ENCODE peak calls at places on chromosomes 12 and 14, in seven cellular contexts. One of them, this sample, is unnamed.

GRCh38 chr12:81468206-81468605 is 290.9 kb downstream of the PPFIA2 start:
- DNase-seq in PC-3: peak; percentile 37
- DNase-seq in body of pancreas: no peak
- DNase-seq in A549: no peak
- DNase-seq in cardiac muscle cell: no peak
- DNase-seq in HCT116: no peak
- DNase-seq in effector memory CD4-positive, alpha-beta T cell: no peak
- DNase-seq in this sample: peak; percentile 79

GRCh38 chr14:24275524-24276139 is 4.2 kb upstream of the RABGGTA start:
- DNase-seq in PC-3: no peak
- DNase-seq in body of pancreas: no peak
- DNase-seq in A549: no peak
- DNase-seq in cardiac muscle cell: no peak
- DNase-seq in HCT116: no peak
- DNase-seq in effector memory CD4-positive, alpha-beta T cell: no peak
- DNase-seq in this sample: no peak

GRCh38 chr14:23071244-23071974 is 14.1 kb upstream of the CDH24 start:
- DNase-seq in PC-3: peak; percentile 84
- DNase-seq in body of pancreas: peak; percentile 83
- DNase-seq in A549: peak; percentile 91
- DNase-seq in cardiac muscle cell: peak; percentile 93
- DNase-seq in HCT116: no peak
- DNase-seq in effector memory CD4-positive, alpha-beta T cell: peak; percentile 67
- DNase-seq in this sample: peak; percentile 96

GRCh38 chr12:22656835-22657234 is 31.9 kb downstream of the ETNK1 start:
- DNase-seq in PC-3: no peak
- DNase-seq in body of pancreas: no peak
- DNase-seq in A549: no peak
- DNase-seq in cardiac muscle cell: no peak
- DNase-seq in HCT116: no peak
- DNase-seq in effector memory CD4-positive, alpha-beta T cell: no peak
- DNase-seq in this sample: no peak

GRCh38 chr14:94088516-94088915 is 7.4 kb downstream of the IFI27L1 start:
- DNase-seq in PC-3: peak; percentile 27
- DNase-seq in body of pancreas: no peak
- DNase-seq in A549: no peak
- DNase-seq in cardiac muscle cell: peak; percentile 28
- DNase-seq in HCT116: no peak
- DNase-seq in effector memory CD4-positive, alpha-beta T cell: no peak
- DNase-seq in this sample: peak; percentile 72

GRCh38 chr14:101177301-101178055 is 274.0 kb upstream of the RTL1 start:
- DNase-seq in PC-3: no peak
- DNase-seq in body of pancreas: no peak
- DNase-seq in A549: no peak
- DNase-seq in cardiac muscle cell: no peak
- DNase-seq in HCT116: no peak
- DNase-seq in effector memory CD4-positive, alpha-beta T cell: no peak
- DNase-seq in this sample: no peak

GRCh38 chr14:97866664-97867063 is 1069.5 kb downstream of the VRK1 start:
- DNase-seq in PC-3: no peak
- DNase-seq in body of pancreas: no peak
- DNase-seq in A549: no peak
- DNase-seq in cardiac muscle cell: no peak
- DNase-seq in HCT116: no peak
- DNase-seq in effector memory CD4-positive, alpha-beta T cell: no peak
- DNase-seq in this sample: no peak

GRCh38 chr14:54686219-54686870 is 119.4 kb downstream of the SAMD4A start:
- DNase-seq in PC-3: peak; percentile 92
- DNase-seq in body of pancreas: no peak
- DNase-seq in A549: peak; percentile 23
- DNase-seq in cardiac muscle cell: no peak
- DNase-seq in HCT116: no peak
- DNase-seq in effector memory CD4-positive, alpha-beta T cell: no peak
- DNase-seq in this sample: peak; percentile 94

GRCh38 chr12:53102883-53103807 is at the start of gene SOAT2:
- DNase-seq in PC-3: no peak
- DNase-seq in body of pancreas: no peak
- DNase-seq in A549: no peak
- DNase-seq in cardiac muscle cell: peak; percentile 31
- DNase-seq in HCT116: no peak
- DNase-seq in effector memory CD4-positive, alpha-beta T cell: no peak
- DNase-seq in this sample: no peak

GRCh38 chr12:80954857-80955520 is 17.3 kb upstream of the LIN7A start:
- DNase-seq in PC-3: no peak
- DNase-seq in body of pancreas: no peak
- DNase-seq in A549: no peak
- DNase-seq in cardiac muscle cell: peak; percentile 22
- DNase-seq in HCT116: no peak
- DNase-seq in effector memory CD4-positive, alpha-beta T cell: no peak
- DNase-seq in this sample: no peak

GRCh38 chr12:14952295-14952995 is 9.0 kb downstream of the ARHGDIB start:
- DNase-seq in PC-3: peak; percentile 90
- DNase-seq in body of pancreas: no peak
- DNase-seq in A549: peak; percentile 87
- DNase-seq in cardiac muscle cell: no peak
- DNase-seq in HCT116: peak; percentile 48
- DNase-seq in effector memory CD4-positive, alpha-beta T cell: peak; percentile 36
- DNase-seq in this sample: peak; percentile 98

GRCh38 chr14:67738740-67739504 is 37.2 kb downstream of the RDH12 start:
- DNase-seq in PC-3: peak; percentile 93
- DNase-seq in body of pancreas: peak; percentile 78
- DNase-seq in A549: peak; percentile 93
- DNase-seq in cardiac muscle cell: no peak
- DNase-seq in HCT116: peak; percentile 19
- DNase-seq in effector memory CD4-positive, alpha-beta T cell: peak; percentile 8
- DNase-seq in this sample: peak; percentile 98

GRCh38 chr14:77044776-77045569 is 16.5 kb upstream of the IRF2BPL start:
- DNase-seq in PC-3: peak; percentile 42
- DNase-seq in body of pancreas: no peak
- DNase-seq in A549: peak; percentile 70
- DNase-seq in cardiac muscle cell: no peak
- DNase-seq in HCT116: no peak
- DNase-seq in effector memory CD4-positive, alpha-beta T cell: no peak
- DNase-seq in this sample: peak; percentile 59

GRCh38 chr12:52285851-52286530 is 5.3 kb downstream of the KRT81 start:
- DNase-seq in PC-3: peak; percentile 22
- DNase-seq in body of pancreas: no peak
- DNase-seq in A549: no peak
- DNase-seq in cardiac muscle cell: no peak
- DNase-seq in HCT116: no peak
- DNase-seq in effector memory CD4-positive, alpha-beta T cell: no peak
- DNase-seq in this sample: no peak

GRCh38 chr12:85823436-85824179 is 12.6 kb downstream of the RASSF9 start:
- DNase-seq in PC-3: peak; percentile 72
- DNase-seq in body of pancreas: no peak
- DNase-seq in A549: no peak
- DNase-seq in cardiac muscle cell: no peak
- DNase-seq in HCT116: no peak
- DNase-seq in effector memory CD4-positive, alpha-beta T cell: no peak
- DNase-seq in this sample: peak; percentile 83

GRCh38 chr14:95320076-95320895 is 578 bp upstream of the CLMN start:
- DNase-seq in PC-3: no peak
- DNase-seq in body of pancreas: peak; percentile 52
- DNase-seq in A549: no peak
- DNase-seq in cardiac muscle cell: no peak
- DNase-seq in HCT116: no peak
- DNase-seq in effector memory CD4-positive, alpha-beta T cell: no peak
- DNase-seq in this sample: no peak

GRCh38 chr14:104891664-104892500 is 26.8 kb downstream of the CEP170B start:
- DNase-seq in PC-3: no peak
- DNase-seq in body of pancreas: peak; percentile 12
- DNase-seq in A549: no peak
- DNase-seq in cardiac muscle cell: no peak
- DNase-seq in HCT116: no peak
- DNase-seq in effector memory CD4-positive, alpha-beta T cell: no peak
- DNase-seq in this sample: no peak

GRCh38 chr12:57512665-57513064 is 7.6 kb downstream of the DDIT3 start:
- DNase-seq in PC-3: no peak
- DNase-seq in body of pancreas: no peak
- DNase-seq in A549: no peak
- DNase-seq in cardiac muscle cell: no peak
- DNase-seq in HCT116: no peak
- DNase-seq in effector memory CD4-positive, alpha-beta T cell: no peak
- DNase-seq in this sample: no peak

DNA sequence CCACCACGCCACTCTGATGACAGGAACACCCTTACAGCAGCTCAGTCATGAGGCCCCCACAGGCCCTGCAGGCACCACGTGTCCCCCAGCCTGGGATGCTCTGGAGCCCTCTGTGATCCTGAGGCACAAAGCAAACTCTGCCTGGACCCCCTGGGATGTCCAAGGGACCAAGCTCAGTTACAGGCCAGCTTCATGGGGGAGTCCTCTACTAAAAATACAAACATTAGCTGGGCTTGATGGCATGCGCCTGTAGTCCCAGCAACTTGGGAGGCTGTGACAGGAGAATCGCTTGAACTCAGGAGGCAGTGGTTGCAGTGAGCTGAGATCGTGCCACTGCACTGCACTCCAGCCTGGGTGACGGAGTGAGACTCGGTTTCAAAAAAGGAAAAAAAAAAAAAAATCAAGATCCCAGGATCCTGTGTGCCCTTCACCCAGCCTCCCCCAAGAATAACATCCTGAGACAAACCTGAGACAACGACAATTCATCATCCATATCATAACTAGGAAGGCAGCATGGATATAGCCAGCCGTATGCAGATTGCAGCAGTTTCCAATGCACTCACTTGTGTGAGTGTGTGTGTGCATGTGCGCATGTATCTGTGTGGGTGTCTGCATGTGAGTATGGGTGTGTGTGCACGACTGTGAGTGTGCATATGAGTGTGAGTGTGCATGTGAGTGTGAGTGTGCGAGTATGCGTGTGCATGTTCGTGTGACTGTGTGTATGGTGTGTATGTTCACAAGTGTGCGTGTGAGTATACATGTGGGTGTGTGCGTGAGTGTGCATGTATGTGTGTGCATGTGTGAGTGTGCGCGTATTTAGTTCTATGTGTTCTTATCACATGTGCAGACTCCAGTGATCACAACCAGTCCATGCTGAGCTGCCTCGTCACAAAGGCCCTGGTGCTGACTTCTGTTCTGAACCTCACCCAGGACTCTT is 52.1 kb downstream of the NCOR2 start:
- DNase-seq in PC-3: no peak
- DNase-seq in body of pancreas: no peak
- DNase-seq in A549: no peak
- DNase-seq in cardiac muscle cell: no peak
- DNase-seq in HCT116: no peak
- DNase-seq in effector memory CD4-positive, alpha-beta T cell: no peak
- DNase-seq in this sample: no peak
- H3K4me1 ChIP-seq in PC-3: peaks cover 61% of the 10 kb centered on the region
- H3K4me1 ChIP-seq in body of pancreas: peaks cover 83% of the 10 kb centered on the region
- H3K4me1 ChIP-seq in A549: peaks cover 66% of the 10 kb centered on the region
- H3K4me1 ChIP-seq in cardiac muscle cell: peaks cover 60% of the 10 kb centered on the region
- H3K4me1 ChIP-seq in HCT116: peaks cover 92% of the 10 kb centered on the region
- H3K4me1 ChIP-seq in effector memory CD4-positive, alpha-beta T cell: no peaks in the 10 kb centered on the region
- H3K4me1 ChIP-seq in this sample: peaks cover 47% of the 10 kb centered on the region

DNA sequence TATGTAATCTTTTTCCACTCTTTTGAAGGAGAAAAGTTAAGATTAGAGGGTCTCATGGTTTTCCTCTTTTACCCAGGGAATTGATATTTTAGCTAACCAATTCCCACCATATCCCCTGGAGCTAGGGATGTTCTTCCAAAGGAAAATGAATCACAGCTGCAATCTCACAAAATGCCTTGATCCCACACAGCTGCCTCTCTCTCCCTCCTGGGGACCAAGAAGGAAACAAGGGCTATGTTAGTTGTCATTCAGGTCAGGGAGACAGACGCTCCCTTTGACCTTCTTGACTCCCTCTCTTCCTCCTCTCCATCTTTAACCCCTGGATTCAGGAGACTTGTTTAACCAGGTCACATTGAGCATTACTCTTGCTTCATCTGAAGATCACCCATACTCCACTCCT is 9.5 kb downstream of the DCN start:
- DNase-seq in PC-3: no peak
- DNase-seq in body of pancreas: no peak
- DNase-seq in A549: no peak
- DNase-seq in cardiac muscle cell: no peak
- DNase-seq in HCT116: no peak
- DNase-seq in effector memory CD4-positive, alpha-beta T cell: no peak
- DNase-seq in this sample: no peak
- H3K4me1 ChIP-seq in PC-3: no peaks in the 10 kb centered on the region
- H3K4me1 ChIP-seq in body of pancreas: no peaks in the 10 kb centered on the region
- H3K4me1 ChIP-seq in A549: no peaks in the 10 kb centered on the region
- H3K4me1 ChIP-seq in cardiac muscle cell: no peaks in the 10 kb centered on the region
- H3K4me1 ChIP-seq in HCT116: no peaks in the 10 kb centered on the region
- H3K4me1 ChIP-seq in effector memory CD4-positive, alpha-beta T cell: no peaks in the 10 kb centered on the region
- H3K4me1 ChIP-seq in this sample: peaks cover 38% of the 10 kb centered on the region

GRCh38 chr14:57871487-57872080 is 5.7 kb upstream of the SLC35F4 start:
- DNase-seq in PC-3: peak; percentile 93
- DNase-seq in body of pancreas: peak; percentile 17
- DNase-seq in A549: peak; percentile 43
- DNase-seq in cardiac muscle cell: peak; percentile 34
- DNase-seq in HCT116: peak; percentile 35
- DNase-seq in effector memory CD4-positive, alpha-beta T cell: no peak
- DNase-seq in this sample: peak; percentile 86

GRCh38 chr14:57875985-57876384 is 10.1 kb upstream of the SLC35F4 start:
- DNase-seq in PC-3: no peak
- DNase-seq in body of pancreas: no peak
- DNase-seq in A549: no peak
- DNase-seq in cardiac muscle cell: no peak
- DNase-seq in HCT116: no peak
- DNase-seq in effector memory CD4-positive, alpha-beta T cell: no peak
- DNase-seq in this sample: no peak

GRCh38 chr14:57870686-57871457 is 5.0 kb upstream of the SLC35F4 start:
- DNase-seq in PC-3: no peak
- DNase-seq in body of pancreas: no peak
- DNase-seq in A549: no peak
- DNase-seq in cardiac muscle cell: no peak
- DNase-seq in HCT116: no peak
- DNase-seq in effector memory CD4-positive, alpha-beta T cell: no peak
- DNase-seq in this sample: no peak

GRCh38 chr14:57879516-57879915 is 13.6 kb upstream of the SLC35F4 start:
- DNase-seq in PC-3: no peak
- DNase-seq in body of pancreas: no peak
- DNase-seq in A549: no peak
- DNase-seq in cardiac muscle cell: no peak
- DNase-seq in HCT116: no peak
- DNase-seq in effector memory CD4-positive, alpha-beta T cell: no peak
- DNase-seq in this sample: no peak

GRCh38 chr14:57875296-57875695 is 9.4 kb upstream of the SLC35F4 start:
- DNase-seq in PC-3: no peak
- DNase-seq in body of pancreas: no peak
- DNase-seq in A549: no peak
- DNase-seq in cardiac muscle cell: no peak
- DNase-seq in HCT116: no peak
- DNase-seq in effector memory CD4-positive, alpha-beta T cell: no peak
- DNase-seq in this sample: no peak
- H3K4me1 ChIP-seq in PC-3: peaks cover 3% of the 10 kb centered on the region
- H3K4me1 ChIP-seq in body of pancreas: no peaks in the 10 kb centered on the region
- H3K4me1 ChIP-seq in A549: no peaks in the 10 kb centered on the region
- H3K4me1 ChIP-seq in cardiac muscle cell: no peaks in the 10 kb centered on the region
- H3K4me1 ChIP-seq in HCT116: no peaks in the 10 kb centered on the region
- H3K4me1 ChIP-seq in effector memory CD4-positive, alpha-beta T cell: no peaks in the 10 kb centered on the region
- H3K4me1 ChIP-seq in this sample: peaks cover 7% of the 10 kb centered on the region

DNA sequence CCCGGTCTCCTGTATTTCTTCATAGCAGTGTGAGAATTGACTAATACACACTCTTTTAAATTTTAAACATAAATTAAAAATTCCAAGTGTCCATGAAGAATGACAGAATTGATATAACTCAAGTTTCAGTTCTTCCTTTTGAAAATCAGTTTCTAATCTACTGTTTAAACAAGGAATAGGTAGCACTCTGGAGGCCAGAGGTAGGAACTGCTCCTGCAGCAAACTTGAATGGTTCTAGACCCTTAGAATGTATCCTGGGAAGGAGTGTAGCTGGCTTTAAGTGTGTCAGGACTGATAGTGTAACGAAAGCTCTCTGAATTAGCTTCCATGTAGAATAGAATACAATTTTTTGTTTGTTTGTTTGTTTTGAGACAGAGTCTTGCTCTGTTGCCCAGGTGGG is 76.8 kb downstream of the AKAP6 start:
- DNase-seq in PC-3: no peak
- DNase-seq in body of pancreas: no peak
- DNase-seq in A549: no peak
- DNase-seq in cardiac muscle cell: no peak
- DNase-seq in HCT116: no peak
- DNase-seq in effector memory CD4-positive, alpha-beta T cell: no peak
- DNase-seq in this sample: no peak
- H3K4me1 ChIP-seq in PC-3: peaks cover 14% of the 10 kb centered on the region
- H3K4me1 ChIP-seq in body of pancreas: no peaks in the 10 kb centered on the region
- H3K4me1 ChIP-seq in A549: peaks cover 7% of the 10 kb centered on the region
- H3K4me1 ChIP-seq in cardiac muscle cell: peaks cover 9% of the 10 kb centered on the region
- H3K4me1 ChIP-seq in HCT116: no peaks in the 10 kb centered on the region
- H3K4me1 ChIP-seq in effector memory CD4-positive, alpha-beta T cell: no peaks in the 10 kb centered on the region
- H3K4me1 ChIP-seq in this sample: peaks cover 21% of the 10 kb centered on the region